ENCODE peak calls at places on chromosome 3, in nine cellular contexts. E is lung; N is adrenal gland; S is A549; L is transverse colon; R is neural progenitor cell; A is naive thymus-derived CD4-positive, alpha-beta T cell; H is neuronal stem cell; P is endodermal cell. B is an unnamed sample.

GRCh38 chr3:195931582-195932273 is 23.4 kb upstream of the TNK2 start:
- DNase-seq in A (no peak), E (no peak), L (no peak), R (no peak), S (no peak), N (no peak), P (peak; percentile 30), H (no peak), B (no peak)

GRCh38 chr3:130733236-130733884 is 13.3 kb downstream of the PIK3R4 start:
- DNase-seq in L (no peak), S (no peak), E (no peak), R (no peak), P (no peak), H (no peak), A (no peak), N (no peak), B (no peak)

GRCh38 chr3:115280531-115280930 is 133.4 kb upstream of the ZBTB20 start:
- DNase-seq in L (no peak), P (no peak), E (no peak), R (no peak), H (no peak), A (no peak), N (no peak), S (no peak), B (no peak)

GRCh38 chr3:134603480-134603879 is 47.3 kb downstream of the KY start:
- DNase-seq in R (no peak), P (peak; percentile 25), A (no peak), L (no peak), N (no peak), E (no peak), S (no peak), H (no peak), B (no peak)

GRCh38 chr3:72725229-72725628 is 123.0 kb downstream of the SHQ1 start:
- DNase-seq in N (no peak), H (no peak), A (no peak), R (no peak), E (no peak), P (no peak), S (no peak), L (no peak), B (no peak)

GRCh38 chr3:197367081-197367780 is 68.8 kb upstream of the DLG1 start:
- DNase-seq in L (no peak), H (no peak), E (peak; percentile 87), P (peak; percentile 77), N (peak; percentile 54), A (no peak), R (peak; percentile 49), S (peak; percentile 19), B (no peak)

GRCh38 chr3:147930417-147930816 is 521.3 kb downstream of the ZIC1 start:
- DNase-seq in A (no peak), R (peak; percentile 39), S (no peak), E (no peak), H (peak; percentile 51), P (no peak), L (no peak), N (no peak), B (no peak)

GRCh38 chr3:6860911-6861330 is at the start of gene GRM7:
- DNase-seq in N (peak; percentile 14), R (peak; percentile 79), S (no peak), A (no peak), L (no peak), H (peak; percentile 58), P (peak; percentile 83), E (no peak), B (no peak)

GRCh38 chr3:51549311-51549710 is 10.8 kb downstream of the RAD54L2 start:
- DNase-seq in H (no peak), E (no peak), R (no peak), S (no peak), L (no peak), A (no peak), P (no peak), N (no peak), B (no peak)

GRCh38 chr3:139906441-139906840 is 28.5 kb upstream of the CLSTN2 start:
- DNase-seq in S (peak; percentile 2), P (peak; percentile 77), R (no peak), H (no peak), N (peak; percentile 23), E (no peak), L (no peak), A (no peak), B (no peak)

GRCh38 chr3:150384517-150385212 is 23.4 kb upstream of the TSC22D2 start:
- DNase-seq in H (peak; percentile 21), P (peak; percentile 88), N (peak; percentile 13), A (peak; percentile 58), E (peak; percentile 52), L (peak; percentile 40), R (peak; percentile 58), S (no peak), B (peak; percentile 62)

GRCh38 chr3:197784019-197784585 is 7.0 kb upstream of the LRCH3 start:
- DNase-seq in L (no peak), E (no peak), N (no peak), P (no peak), H (no peak), R (no peak), S (no peak), A (no peak), B (no peak)

GRCh38 chr3:69094467-69095205 is 9.9 kb downstream of the ARL6IP5 start:
- DNase-seq in S (no peak), R (no peak), E (no peak), H (no peak), P (no peak), N (peak; percentile 45), L (no peak), A (no peak), B (no peak)

GRCh38 chr3:108877906-108878305 is 55.3 kb downstream of the TRAT1 start:
- DNase-seq in A (no peak), S (no peak), E (no peak), P (no peak), L (no peak), N (no peak), H (no peak), R (no peak), B (no peak)

GRCh38 chr3:52311567-52312119 is 4.5 kb upstream of the DNAH1 start:
- DNase-seq in E (no peak), S (no peak), P (no peak), N (no peak), R (peak; percentile 99), H (peak; percentile 97), A (no peak), L (no peak), B (no peak)

GRCh38 chr3:43190682-43191081 is 84.8 kb upstream of the POMGNT2 start:
- DNase-seq in E (no peak), A (no peak), L (no peak), H (no peak), R (no peak), S (no peak), P (no peak), N (no peak), B (no peak)

GRCh38 chr3:187966636-187967035 is 187.3 kb upstream of the LPP start:
- DNase-seq in S (no peak), H (no peak), N (peak; percentile 55), A (no peak), L (no peak), R (no peak), P (no peak), E (no peak), B (no peak)

GRCh38 chr3:13045904-13046568 is 27.2 kb downstream of the IQSEC1 start:
- DNase-seq in L (peak; percentile 59), N (no peak), P (no peak), H (no peak), S (no peak), A (no peak), E (no peak), R (no peak), B (no peak)

GRCh38 chr3:157333551-157333991 is 103.1 kb upstream of the PTX3 start:
- DNase-seq in A (no peak), R (no peak), N (no peak), H (no peak), P (no peak), E (no peak), S (no peak), L (no peak), B (no peak)

DNA sequence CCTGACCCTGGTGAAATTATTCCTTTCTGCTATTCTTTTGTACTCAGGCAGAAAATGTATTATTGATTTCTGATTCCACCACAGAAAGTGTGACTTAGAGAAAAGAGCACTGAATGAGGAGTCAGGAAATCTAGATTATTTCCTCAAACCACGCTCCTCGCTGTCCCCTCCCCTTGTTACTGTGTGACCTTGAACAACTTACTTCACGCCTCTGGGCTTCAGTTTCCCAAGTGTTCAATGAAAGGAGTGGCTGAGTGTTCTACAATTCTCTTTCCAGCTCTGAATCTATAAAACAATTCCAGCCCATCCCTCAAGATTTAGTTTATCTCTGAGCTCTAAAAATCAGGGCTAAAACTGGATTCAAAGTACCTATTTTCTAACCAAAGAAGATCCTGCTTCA is 3.4 kb downstream of the TNIK start:
- DNase-seq in A (no peak), P (no peak), R (no peak), E (no peak), L (no peak), H (no peak), S (no peak), N (no peak), B (no peak)
- H3K4me3 ChIP-seq in A (peak overlapping the region; percentile 87), P (peak overlapping the region; percentile 88), R (no peak overlapping the region), E (no peak overlapping the region), L (no peak overlapping the region), H (peak overlapping the region; percentile 82), S (no peak overlapping the region), N (no peak overlapping the region), B (peak overlapping the region; percentile 75)

GRCh38 chr3:9316881-9317341 is 45.9 kb upstream of the THUMPD3 start:
- DNase-seq in R (peak; percentile 83), S (no peak), A (no peak), N (peak; percentile 25), P (peak; percentile 66), E (no peak), H (peak; percentile 70), L (peak; percentile 16), B (no peak)
- H3K27ac ChIP-seq in R (peak overlapping the region; percentile 95), S (no peak overlapping the region), A (no peak overlapping the region), N (peak overlapping the region; percentile 75), P (peak overlapping the region; percentile 98), E (peak overlapping the region; percentile 81), H (peak overlapping the region; percentile 95), L (peak overlapping the region; percentile 59), B (no peak overlapping the region)

DNA sequence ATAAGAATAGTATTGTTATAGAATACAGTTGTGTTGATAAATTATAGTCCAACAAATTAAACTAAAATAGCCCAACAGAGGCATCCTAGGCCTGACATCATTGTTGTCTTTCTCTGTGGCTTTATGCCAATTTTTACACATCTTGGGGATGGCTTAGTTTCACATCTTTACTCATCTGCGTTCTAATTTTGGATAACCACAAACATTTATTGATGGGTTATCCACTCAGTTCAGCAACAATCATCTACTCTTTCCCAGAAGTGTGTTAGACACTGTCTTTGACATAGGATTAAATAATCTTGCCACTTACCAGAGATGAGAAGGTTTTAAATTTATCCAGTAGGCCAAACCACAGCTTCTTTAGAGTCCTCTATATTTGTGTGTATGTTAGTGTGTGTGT is 120.8 kb upstream of the PHLDB2 start:
- DNase-seq in L (no peak), S (no peak), H (no peak), R (no peak), P (no peak), N (no peak), E (no peak), A (no peak), B (no peak)
- H3K4me1 ChIP-seq in L (peaks cover 21% of the 10 kb centered on the region), S (peaks cover 78% of the 10 kb centered on the region), H (no peaks in the 10 kb centered on the region), R (no peaks in the 10 kb centered on the region), P (peaks cover 23% of the 10 kb centered on the region), N (peaks cover 43% of the 10 kb centered on the region), E (peaks cover 1% of the 10 kb centered on the region), A (no peaks in the 10 kb centered on the region), B (no peaks in the 10 kb centered on the region)

GRCh38 chr3:159517105-159517504 is 471.5 kb upstream of the IL12A start:
- DNase-seq in L (no peak), N (no peak), S (no peak), H (no peak), A (no peak), R (no peak), P (no peak), E (no peak), B (no peak)
- H3K4me3 ChIP-seq in L (no peak overlapping the region), N (no peak overlapping the region), S (no peak overlapping the region), H (no peak overlapping the region), A (no peak overlapping the region), R (no peak overlapping the region), P (no peak overlapping the region), E (no peak overlapping the region), B (no peak overlapping the region)

B was measured in CD8-positive, alpha-beta memory T cell.